ENCODE peak calls at places on chromosomes 5 and 9, in six cellular contexts. T is AG09309, X is HTR-8/SVneo, Y is heart left ventricle, C is DMS53, G is HT-29. W is an unnamed sample.

GRCh38 chr9:130117816-130118632 is 54.2 kb upstream of the NCS1 start:
- DNase-seq in T (no peak), X (no peak), Y (no peak), G (no peak), C (no peak), W (no peak)

GRCh38 chr5:55234171-55234700 is 828 bp upstream of the CCNO start:
- DNase-seq in Y (no peak), T (no peak), G (peak), C (peak), X (no peak), W (no peak)

GRCh38 chr9:23643656-23644258 is 182.3 kb downstream of the ELAVL2 start:
- DNase-seq in G (no peak), C (no peak), T (no peak), Y (no peak), X (no peak), W (no peak)

GRCh38 chr5:61349935-61350334 is 17.9 kb downstream of the ZSWIM6 start:
- DNase-seq in T (no peak), G (no peak), X (no peak), C (no peak), Y (no peak), W (no peak)

GRCh38 chr9:112074250-112075008 is 100.7 kb downstream of the SUSD1 start:
- DNase-seq in G (peak), T (peak), X (peak), Y (no peak), C (peak), W (peak)

GRCh38 chr9:6757132-6757987 is at the start of gene KDM4C:
- DNase-seq in Y (peak), G (peak), X (peak), T (peak), C (peak), W (peak)

GRCh38 chr5:157290156-157290980 is 24.4 kb downstream of the CYFIP2 start:
- DNase-seq in G (peak), Y (no peak), T (peak), X (peak), C (peak), W (no peak)

GRCh38 chr9:19936598-19936997 is 147.8 kb upstream of the SLC24A2 start:
- DNase-seq in X (no peak), Y (no peak), G (no peak), C (no peak), T (no peak), W (no peak)

GRCh38 chr5:112691758-112692157 is 45.9 kb upstream of the APC start:
- DNase-seq in T (no peak), C (peak), G (peak), X (no peak), Y (no peak), W (no peak)

GRCh38 chr5:33701251-33701650 is 190.5 kb downstream of the ADAMTS12 start:
- DNase-seq in X (no peak), G (no peak), T (peak), Y (no peak), C (no peak), W (no peak)

GRCh38 chr9:106670418-106670817 is 192.5 kb upstream of the ZNF462 start:
- DNase-seq in T (no peak), G (no peak), Y (no peak), C (no peak), X (no peak), W (no peak)

GRCh38 chr9:38025166-38025565 is 43.9 kb downstream of the SHB start:
- DNase-seq in X (no peak), T (no peak), Y (no peak), C (peak), G (no peak), W (no peak)

GRCh38 chr5:92969781-92970237 is 611.2 kb downstream of the NR2F1-AS1 start:
- DNase-seq in G (no peak), T (no peak), X (no peak), C (no peak), Y (no peak), W (no peak)

GRCh38 chr9:131578778-131579504 is 33.6 kb downstream of the PRRT1B start:
- DNase-seq in X (no peak), G (no peak), C (no peak), T (no peak), Y (no peak), W (peak)

GRCh38 chr5:62682059-62682458 is 103.4 kb downstream of the LRRC70 start:
- DNase-seq in C (no peak), Y (no peak), G (no peak), X (no peak), T (no peak), W (no peak)

GRCh38 chr5:159581502-159582249 is 251.4 kb upstream of the IL12B start:
- DNase-seq in C (peak), X (peak), G (peak), Y (no peak), T (peak), W (no peak)

GRCh38 chr9:20732118-20732517 is 48.1 kb downstream of the FOCAD start:
- DNase-seq in T (no peak), X (peak), C (no peak), Y (no peak), G (no peak), W (no peak)

GRCh38 chr5:34847056-34847455 is 8.1 kb downstream of the TTC23L start:
- DNase-seq in X (no peak), Y (no peak), G (no peak), T (no peak), C (no peak), W (no peak)

GRCh38 chr9:100228352-100228869 is 124.3 kb downstream of the TEX10 start:
- DNase-seq in Y (no peak), C (no peak), T (no peak), G (no peak), X (no peak), W (no peak)

GRCh38 chr9:11702529-11702928 is 990.7 kb upstream of the TYRP1 start:
- DNase-seq in T (no peak), G (no peak), X (no peak), C (no peak), Y (no peak), W (no peak)